ENCODE peak calls at places on chromosomes 12 and 14, in nine cellular contexts. X is LoVo, Z is HFFc6, H is AG04450, U is left colon, F is A172, M is body of pancreas, R is C1 segment of cervical spinal cord, T is A549. C is an unnamed sample.

GRCh38 chr12:52643233-52644077 is 8.6 kb downstream of the KRT2 start:
- DNase-seq in X (no peak), Z (no peak), H (no peak), U (no peak), F (no peak), M (no peak), R (no peak), T (no peak), C (no peak)

GRCh38 chr14:54356172-54356571 is 40.6 kb upstream of the CDKN3 start:
- DNase-seq in X (peak; percentile 56), Z (peak; percentile 35), H (no peak), U (no peak), F (no peak), M (no peak), R (no peak), T (no peak), C (no peak)

GRCh38 chr14:58752782-58753181 is 115.0 kb downstream of the DACT1 start:
- DNase-seq in X (peak; percentile 70), Z (no peak), H (no peak), U (peak; percentile 91), F (no peak), M (peak; percentile 82), R (peak; percentile 62), T (peak; percentile 44), C (peak; percentile 58)

GRCh38 chr12:111367661-111368221 is 1.2 kb downstream of the PHETA1 start:
- DNase-seq in X (peak; percentile 62), Z (no peak), H (no peak), U (peak; percentile 73), F (no peak), M (peak; percentile 82), R (no peak), T (peak; percentile 36), C (no peak)

GRCh38 chr12:29208935-29209701 is 60.0 kb downstream of the FAR2 start:
- DNase-seq in X (peak; percentile 75), Z (no peak), H (no peak), U (no peak), F (no peak), M (no peak), R (no peak), T (no peak), C (no peak)

GRCh38 chr14:52082903-52083302 is 14.0 kb upstream of the NID2 start:
- DNase-seq in X (no peak), Z (no peak), H (no peak), U (no peak), F (no peak), M (no peak), R (no peak), T (no peak), C (no peak)

GRCh38 chr14:50762001-50762930 is 68.7 kb downstream of the NIN start:
- DNase-seq in X (no peak), Z (peak; percentile 87), H (peak; percentile 38), U (no peak), F (peak; percentile 57), M (no peak), R (no peak), T (no peak), C (peak; percentile 36)

GRCh38 chr14:61145258-61145902 is 135.8 kb downstream of the TMEM30B start:
- DNase-seq in X (no peak), Z (peak; percentile 89), H (peak; percentile 95), U (no peak), F (peak; percentile 46), M (no peak), R (no peak), T (no peak), C (no peak)

GRCh38 chr12:117518594-117519270 is 157.3 kb upstream of the NOS1 start:
- DNase-seq in X (no peak), Z (no peak), H (no peak), U (peak; percentile 78), F (peak; percentile 22), M (peak; percentile 44), R (no peak), T (peak; percentile 24), C (no peak)

GRCh38 chr12:90428474-90428873 is 526.5 kb downstream of the CCER1 start:
- DNase-seq in X (no peak), Z (no peak), H (no peak), U (no peak), F (no peak), M (no peak), R (no peak), T (no peak), C (no peak)

GRCh38 chr12:51911307-51911706 is 4.0 kb downstream of the ACVRL1 start:
- DNase-seq in X (no peak), Z (no peak), H (no peak), U (no peak), F (no peak), M (no peak), R (no peak), T (no peak), C (no peak)

GRCh38 chr12:132550014-132550802 is 60.2 kb downstream of the LRCOL1 start:
- DNase-seq in X (no peak), Z (no peak), H (no peak), U (no peak), F (no peak), M (no peak), R (no peak), T (no peak), C (no peak)

GRCh38 chr12:86683568-86683991 is 427.4 kb upstream of the MGAT4C start:
- DNase-seq in X (no peak), Z (no peak), H (peak; percentile 13), U (no peak), F (peak; percentile 13), M (no peak), R (no peak), T (no peak), C (no peak)

GRCh38 chr12:48978291-48978740 is at the start of gene WNT1:
- DNase-seq in X (no peak), Z (no peak), H (no peak), U (no peak), F (no peak), M (no peak), R (no peak), T (no peak), C (no peak)

GRCh38 chr14:89303452-89304435 is 113.3 kb downstream of the FOXN3 start:
- DNase-seq in X (no peak), Z (peak; percentile 78), H (peak; percentile 82), U (peak; percentile 37), F (peak; percentile 50), M (no peak), R (peak; percentile 28), T (no peak), C (peak; percentile 64)

GRCh38 chr14:93013368-93013719 is 90.4 kb downstream of the CHGA start:
- DNase-seq in X (no peak), Z (no peak), H (no peak), U (no peak), F (no peak), M (no peak), R (no peak), T (no peak), C (no peak)

GRCh38 chr12:52506858-52507715 is 13.1 kb downstream of the KRT5 start:
- DNase-seq in X (peak; percentile 59), Z (peak; percentile 46), H (peak; percentile 24), U (no peak), F (peak; percentile 66), M (no peak), R (no peak), T (peak; percentile 61), C (no peak)

GRCh38 chr12:67651380-67651695 is 2.8 kb downstream of the DYRK2 start:
- DNase-seq in X (no peak), Z (peak; percentile 50), H (no peak), U (no peak), F (peak; percentile 40), M (no peak), R (peak; percentile 6), T (peak; percentile 46), C (peak; percentile 67)

GRCh38 chr14:95998656-95999055 is 40.5 kb upstream of the C14orf132 start:
- DNase-seq in X (peak; percentile 6), Z (peak; percentile 53), H (peak; percentile 13), U (no peak), F (peak; percentile 15), M (no peak), R (no peak), T (peak; percentile 27), C (no peak)

GRCh38 chr12:108342985-108343384 is 3.9 kb upstream of the CMKLR1 start:
- DNase-seq in X (no peak), Z (no peak), H (no peak), U (no peak), F (no peak), M (no peak), R (no peak), T (no peak), C (no peak)

GRCh38 chr12:59040651-59041050 is 120.3 kb upstream of the LRIG3 start:
- DNase-seq in X (no peak), Z (peak; percentile 68), H (peak; percentile 84), U (no peak), F (peak; percentile 72), M (no peak), R (no peak), T (peak; percentile 33), C (no peak)

GRCh38 chr14:82755923-82756322 is 1222.3 kb upstream of the SEL1L start:
- DNase-seq in X (no peak), Z (no peak), H (no peak), U (no peak), F (no peak), M (no peak), R (no peak), T (no peak), C (no peak)

GRCh38 chr12:109811624-109811995 is 21.6 kb downstream of the TRPV4 start:
- DNase-seq in X (no peak), Z (no peak), H (no peak), U (no peak), F (no peak), M (no peak), R (no peak), T (peak; percentile 67), C (no peak)